ENCODE peak calls at places on chromosome 1, in ten cellular contexts. B is GM23338, W is left ventricle myocardium inferior, Q is brain pericyte, L is NCI-H1092, C is tibial artery, P is psoas muscle, R is mammary epithelial cell, Y is right atrium auricular region, S is mesothelial cell of epicardium. U is an unnamed sample.

GRCh38 chr1:200488375-200489165 is 78.7 kb upstream of the ZNF281 start:
- DNase-seq in B (peak), W (no peak), Q (peak), L (peak), C (peak), P (no peak), R (peak), Y (no peak), S (no peak), U (peak)

GRCh38 chr1:64484651-64485050 is 14.7 kb downstream of the CACHD1 start:
- DNase-seq in B (no peak), W (no peak), Q (no peak), L (peak), C (no peak), P (no peak), R (no peak), Y (no peak), S (no peak), U (no peak)

GRCh38 chr1:28035420-28035819 is 53.0 kb downstream of the EYA3 start:
- DNase-seq in B (no peak), W (no peak), Q (no peak), L (no peak), C (no peak), P (no peak), R (no peak), Y (no peak), S (no peak), U (no peak)

GRCh38 chr1:202056644-202057334 is 46.4 kb downstream of the ELF3 start:
- DNase-seq in B (no peak), W (peak), Q (no peak), L (peak), C (no peak), P (no peak), R (peak), Y (no peak), S (no peak), U (no peak)

GRCh38 chr1:57249511-57249910 is 174.3 kb downstream of the DAB1 start:
- DNase-seq in B (no peak), W (no peak), Q (no peak), L (no peak), C (no peak), P (no peak), R (no peak), Y (no peak), S (no peak), U (no peak)

GRCh38 chr1:40663324-40664166 is 1.9 kb downstream of the RIMS3 start:
- DNase-seq in B (no peak), W (no peak), Q (no peak), L (peak), C (no peak), P (no peak), R (no peak), Y (no peak), S (no peak), U (no peak)

GRCh38 chr1:113792986-113793385 is 19.3 kb downstream of the RSBN1 start:
- DNase-seq in B (no peak), W (no peak), Q (no peak), L (no peak), C (no peak), P (no peak), R (peak), Y (no peak), S (no peak), U (no peak)

GRCh38 chr1:7549693-7550161 is 221.4 kb upstream of the VAMP3 start:
- DNase-seq in B (no peak), W (no peak), Q (no peak), L (no peak), C (no peak), P (no peak), R (peak), Y (no peak), S (no peak), U (no peak)

GRCh38 chr1:24364975-24365678 is 46.0 kb downstream of the GRHL3 start:
- DNase-seq in B (no peak), W (no peak), Q (peak), L (no peak), C (peak), P (peak), R (peak), Y (peak), S (no peak), U (no peak)

GRCh38 chr1:60809204-60809985 is 273.0 kb upstream of the NFIA start:
- DNase-seq in B (no peak), W (no peak), Q (no peak), L (no peak), C (no peak), P (no peak), R (no peak), Y (no peak), S (no peak), U (no peak)

GRCh38 chr1:27509127-27510080 is 19.4 kb upstream of the WASF2 start:
- DNase-seq in B (no peak), W (no peak), Q (no peak), L (no peak), C (no peak), P (no peak), R (no peak), Y (no peak), S (no peak), U (no peak)

GRCh38 chr1:9717193-9718005 is 65.9 kb downstream of the PIK3CD start:
- DNase-seq in B (peak), W (peak), Q (no peak), L (no peak), C (peak), P (peak), R (no peak), Y (no peak), S (no peak), U (no peak)

U was measured in NCI-H1048.